ENCODE peak calls at places on chromosomes 2 and 18, in four cellular contexts. O is pancreas; Y is activated CD8-positive, alpha-beta T cell treated with anti-CD3 and anti-CD28 coated beads for 36 hours; A is HFFc6. F is an unnamed sample.

GRCh38 chr2:190682168-190682567 is 33.3 kb downstream of the NAB1 start:
- DNase-seq in O (no peak), Y (no peak), A (no peak), F (no peak)

GRCh38 chr2:47336259-47337238 is 66.4 kb upstream of the MSH2 start:
- DNase-seq in O (no peak), Y (no peak), A (no peak), F (no peak)

GRCh38 chr2:190110131-190110530 is 47.6 kb upstream of the MSTN start:
- DNase-seq in O (no peak), Y (no peak), A (no peak), F (no peak)

GRCh38 chr2:196307775-196308174 is 136.4 kb upstream of the STK17B start:
- DNase-seq in O (no peak), Y (no peak), A (no peak), F (no peak)

GRCh38 chr2:157470321-157470720 is 26.4 kb upstream of the CYTIP start:
- DNase-seq in O (no peak), Y (no peak), A (no peak), F (no peak)

GRCh38 chr2:239548491-239548890 is 147.7 kb upstream of the HDAC4 start:
- DNase-seq in O (no peak), Y (peak; percentile 90), A (no peak), F (no peak)

GRCh38 chr2:111072220-111072871 is 48.4 kb upstream of the BCL2L11 start:
- DNase-seq in O (no peak), Y (no peak), A (peak; percentile 67), F (no peak)

GRCh38 chr18:72840109-72840508 is 27.7 kb downstream of the NETO1 start:
- DNase-seq in O (no peak), Y (no peak), A (no peak), F (no peak)

GRCh38 chr2:186575302-186575701 is 14.6 kb upstream of the ITGAV start:
- DNase-seq in O (peak; percentile 60), Y (no peak), A (peak; percentile 96), F (no peak)

GRCh38 chr2:202639233-202639632 is 4.5 kb downstream of the FAM117B start:
- DNase-seq in O (no peak), Y (no peak), A (no peak), F (no peak)

GRCh38 chr2:64698668-64699444 is 45.1 kb upstream of the SERTAD2 start:
- DNase-seq in O (no peak), Y (no peak), A (peak; percentile 95), F (no peak)

GRCh38 chr18:34862561-34862960 is 152.5 kb downstream of the DTNA start:
- DNase-seq in O (no peak), Y (peak; percentile 21), A (no peak), F (no peak)

GRCh38 chr2:233434666-233435375 is 80.5 kb downstream of the DGKD start:
- DNase-seq in O (no peak), Y (no peak), A (no peak), F (no peak)

GRCh38 chr2:29223851-29224692 is 108.9 kb downstream of the CLIP4 start:
- DNase-seq in O (peak; percentile 41), Y (no peak), A (peak; percentile 48), F (no peak)

GRCh38 chr2:237660381-237660900 is 33.1 kb downstream of the LRRFIP1 start:
- DNase-seq in O (no peak), Y (no peak), A (no peak), F (no peak)

GRCh38 chr18:76350134-76351025 is 144.7 kb downstream of the ZNF516 start:
- DNase-seq in O (no peak), Y (no peak), A (no peak), F (no peak)

GRCh38 chr2:6073260-6074141 is 381.3 kb downstream of the SOX11 start:
- DNase-seq in O (no peak), Y (no peak), A (no peak), F (no peak)

GRCh38 chr2:106516436-106516835 is 29.3 kb downstream of the CD8B2 start:
- DNase-seq in O (no peak), Y (no peak), A (no peak), F (no peak)

GRCh38 chr2:11764359-11764758 is 17.9 kb downstream of the LPIN1 start:
- DNase-seq in O (peak; percentile 60), Y (no peak), A (no peak), F (no peak)

GRCh38 chr2:101855776-101856175 is 136.0 kb upstream of the IL1R2 start:
- DNase-seq in O (no peak), Y (no peak), A (no peak), F (no peak)

GRCh38 chr2:12051831-12052230 is 305.4 kb downstream of the LPIN1 start:
- DNase-seq in O (no peak), Y (no peak), A (peak; percentile 37), F (no peak)

GRCh38 chr2:136208682-136209081 is 90.7 kb upstream of the CXCR4 start:
- DNase-seq in O (no peak), Y (no peak), A (no peak), F (no peak)

GRCh38 chr2:172091626-172092566 is 6.6 kb downstream of the DLX1 start:
- DNase-seq in O (no peak), Y (no peak), A (no peak), F (no peak)

GRCh38 chr2:181810823-181811695 is 80.5 kb upstream of the ITPRID2 start:
- DNase-seq in O (peak; percentile 78), Y (no peak), A (peak; percentile 84), F (no peak)

GRCh38 chr2:7014201-7014640 is 97.0 kb downstream of the RNF144A start:
- DNase-seq in O (no peak), Y (peak; percentile 41), A (no peak), F (no peak)

GRCh38 chr2:138814123-138814883 is 34.1 kb upstream of the NXPH2 start:
- DNase-seq in O (no peak), Y (no peak), A (no peak), F (no peak)

GRCh38 chr2:37387143-37387835 is 42.9 kb downstream of the QPCT start:
- DNase-seq in O (no peak), Y (no peak), A (peak; percentile 82), F (no peak)

GRCh38 chr2:118123561-118124232 is 35.4 kb downstream of the INSIG2 start:
- DNase-seq in O (peak; percentile 33), Y (no peak), A (peak; percentile 96), F (no peak)

GRCh38 chr2:109265953-109266352 is 136.9 kb downstream of the SH3RF3 start:
- DNase-seq in O (no peak), Y (no peak), A (no peak), F (no peak)

GRCh38 chr18:12741351-12741750 is 38.5 kb downstream of the PSMG2 start:
- DNase-seq in O (no peak), Y (no peak), A (peak; percentile 91), F (no peak)

GRCh38 chr2:41909584-41909983 is 138.2 kb upstream of the PKDCC start:
- DNase-seq in O (no peak), Y (no peak), A (no peak), F (no peak)

GRCh38 chr2:219430633-219431615 is 3.7 kb upstream of the SPEG start:
- DNase-seq in O (no peak), Y (no peak), A (peak; percentile 31), F (no peak)
- TF ChIP-seq CTCF in O (no peak), Y (no peak), A (peak; percentile 62), F (no peak)

DNA sequence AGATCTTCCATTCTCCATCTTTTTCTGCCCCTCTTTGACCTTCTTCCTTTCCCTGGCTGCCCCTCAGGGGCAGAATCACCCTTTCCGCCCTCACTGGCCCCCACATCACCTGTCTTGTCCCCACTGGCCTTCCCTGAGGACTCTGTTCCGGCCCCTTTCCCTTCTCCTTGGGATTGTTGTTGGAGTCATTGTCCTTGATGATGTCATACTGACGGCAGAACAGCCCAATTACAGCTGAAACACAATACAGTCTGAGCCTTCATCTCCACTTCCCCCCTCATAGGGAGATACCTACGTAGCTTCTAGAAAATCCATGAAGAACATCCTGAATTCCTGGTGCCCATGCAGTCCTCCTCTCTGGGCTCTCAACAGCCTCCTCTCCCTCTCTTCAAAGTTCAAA is 2.4 kb downstream of the FNDC4 start:
- DNase-seq in O (no peak), Y (no peak), A (no peak), F (no peak)
- TF ChIP-seq CTCF in O (no peak), Y (no peak), A (no peak), F (no peak)

GRCh38 chr18:30485078-30485477 is 557.5 kb downstream of the DSC3 start:
- DNase-seq in O (no peak), Y (no peak), A (no peak), F (no peak)

GRCh38 chr18:30486856-30487255 is 555.7 kb downstream of the DSC3 start:
- DNase-seq in O (no peak), Y (no peak), A (peak; percentile 6), F (no peak)

GRCh38 chr18:30481871-30482270 is 560.7 kb downstream of the DSC3 start:
- DNase-seq in O (no peak), Y (no peak), A (no peak), F (no peak)
- TF ChIP-seq CTCF in O (no peak), Y (no peak), A (no peak), F (no peak)

GRCh38 chr2:104873689-104874054 is 19.8 kb downstream of the POU3F3 start:
- DNase-seq in O (no peak), Y (no peak), A (no peak), F (no peak)

GRCh38 chr2:104871566-104872033 is 17.7 kb downstream of the POU3F3 start:
- DNase-seq in O (no peak), Y (no peak), A (no peak), F (no peak)

GRCh38 chr2:104874230-104874629 is 20.3 kb downstream of the POU3F3 start:
- DNase-seq in O (no peak), Y (no peak), A (no peak), F (no peak)

GRCh38 chr2:104872034-104872865 is 18.3 kb downstream of the POU3F3 start:
- DNase-seq in O (no peak), Y (no peak), A (no peak), F (no peak)

GRCh38 chr2:104872866-104873688 is 19.2 kb downstream of the POU3F3 start:
- DNase-seq in O (peak; percentile 69), Y (peak; percentile 70), A (peak; percentile 58), F (peak; percentile 69)
- TF ChIP-seq CTCF in O (no peak), Y (peak; percentile 62), A (peak; percentile 66), F (peak; percentile 13)